ENCODE peak calls at places on chromosomes 13 and 19, in six cellular contexts. Y is astrocyte of the spinal cord, R is A549, Q is fibroblast of lung, I is MCF 10A, P is heart right ventricle. T is an unnamed sample.

GRCh38 chr19:30518965-30519606 is 146.9 kb downstream of the ZNF536 start:
- DNase-seq in I (no peak), Q (no peak), R (no peak), P (no peak), Y (no peak), T (no peak)

GRCh38 chr19:18788782-18789421 is 2.2 kb downstream of the COMP start:
- DNase-seq in I (no peak), R (no peak), Q (no peak), P (no peak), Y (no peak), T (no peak)

GRCh38 chr13:41956272-41956671 is 4.6 kb downstream of the VWA8 start:
- DNase-seq in I (no peak), Y (no peak), Q (no peak), R (no peak), P (no peak), T (no peak)

GRCh38 chr19:15871570-15871969 is 26.3 kb downstream of the CYP4F2 start:
- DNase-seq in I (no peak), Y (no peak), Q (no peak), P (no peak), R (no peak), T (no peak)

GRCh38 chr19:36997152-36997842 is 80.9 kb upstream of the ZNF420 start:
- DNase-seq in Y (no peak), P (no peak), I (no peak), Q (no peak), R (no peak), T (no peak)

GRCh38 chr13:26539738-26540292 is 17.7 kb upstream of the WASF3 start:
- DNase-seq in P (no peak), I (no peak), R (no peak), Y (no peak), Q (no peak), T (no peak)

GRCh38 chr13:43473437-43473836 is 313.3 kb downstream of the ENOX1 start:
- DNase-seq in Q (no peak), Y (no peak), R (no peak), I (no peak), P (peak; percentile 19), T (no peak)

GRCh38 chr13:41313659-41314197 is 2.7 kb downstream of the NAA16 start:
- DNase-seq in R (no peak), P (no peak), Y (no peak), I (no peak), Q (no peak), T (no peak)

DNA sequence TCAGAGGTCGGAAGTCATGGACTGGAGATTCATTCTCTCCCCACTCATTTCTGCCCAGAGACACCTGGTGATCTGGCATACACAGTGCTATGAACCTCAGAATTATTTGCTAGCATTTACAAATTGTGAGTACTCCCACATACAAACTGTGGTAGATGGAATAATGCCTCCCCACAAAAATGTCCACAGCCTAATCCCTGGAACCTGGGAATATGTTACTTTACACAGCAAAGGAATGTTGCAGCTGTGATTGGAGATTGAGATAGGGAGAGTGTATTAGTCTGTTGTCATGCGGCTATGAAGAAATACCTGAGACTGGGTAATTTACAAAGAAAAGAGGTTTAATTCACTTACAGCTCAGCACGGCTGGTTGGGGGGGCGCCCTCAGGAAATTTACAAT is 3.1 kb upstream of the UQCRFS1 start:
- DNase-seq in Y (no peak), I (no peak), P (no peak), Q (no peak), R (no peak), T (no peak)
- TF ChIP-seq CTCF in Y (no peak), I (no peak), P (no peak), Q (no peak), R (no peak), T (no peak)

DNA sequence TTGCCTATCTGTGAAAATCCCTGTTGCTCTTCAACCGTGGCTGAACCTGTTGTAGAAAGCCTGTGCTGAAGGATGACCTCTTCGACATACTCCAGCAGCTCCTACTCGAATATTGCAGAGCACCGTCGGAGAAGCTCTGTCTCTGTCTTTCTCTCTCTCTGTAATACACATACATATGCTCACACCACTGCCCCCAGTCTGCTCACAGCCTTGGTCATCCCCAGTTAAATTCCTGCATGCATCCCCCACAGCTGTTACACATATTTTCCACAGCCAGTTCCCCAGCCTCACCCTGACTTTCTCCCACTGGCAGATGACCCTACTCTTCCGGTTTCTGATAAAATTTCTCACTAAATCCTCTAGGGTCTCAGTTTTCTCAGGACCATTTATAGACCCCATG is 204.3 kb upstream of the ARGLU1 start:
- DNase-seq in Y (no peak), P (no peak), R (no peak), I (no peak), Q (no peak), T (no peak)
- TF ChIP-seq CTCF in Y (no peak), P (no peak), R (no peak), I (no peak), Q (no peak), T (no peak)

GRCh38 chr19:2199215-2199614 is 35.5 kb downstream of the DOT1L start:
- DNase-seq in Y (no peak), P (no peak), R (peak; percentile 23), I (no peak), Q (no peak), T (no peak)
- TF ChIP-seq CTCF in Y (peak; percentile 38), P (peak; percentile 14), R (no peak), I (no peak), Q (no peak), T (peak; percentile 63)

DNA sequence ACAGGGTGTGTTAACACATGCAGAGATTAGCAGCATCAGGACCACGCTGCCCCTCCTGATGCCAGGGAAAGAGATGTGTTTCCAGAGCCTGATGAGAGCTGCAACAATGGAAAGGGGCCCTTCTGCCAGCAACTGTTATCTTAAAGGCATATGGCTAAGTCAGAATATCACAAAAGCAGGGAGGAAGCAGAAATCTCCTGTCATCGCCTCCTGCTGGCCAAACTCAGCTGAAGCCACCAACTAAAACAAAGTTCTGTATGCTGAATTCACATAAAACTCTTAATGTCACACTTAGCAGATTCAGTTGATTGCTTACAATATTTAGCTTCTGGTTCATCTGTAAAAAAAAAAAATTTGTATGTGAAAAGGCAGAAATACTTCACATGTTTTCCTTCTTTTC is 178.2 kb downstream of the GPC5 start:
- DNase-seq in R (peak; percentile 3), I (peak; percentile 5), Q (no peak), Y (no peak), P (no peak), T (no peak)
- TF ChIP-seq CTCF in R (no peak), I (no peak), Q (no peak), Y (peak; percentile 14), P (no peak), T (peak; percentile 67)

GRCh38 chr19:5134683-5135082 is 165.8 kb downstream of the KDM4B start:
- DNase-seq in Q (no peak), I (no peak), Y (no peak), R (no peak), P (no peak), T (no peak)

GRCh38 chr19:5136060-5136855 is 167.3 kb downstream of the KDM4B start:
- DNase-seq in Q (no peak), I (no peak), P (no peak), Y (no peak), R (no peak), T (no peak)

GRCh38 chr19:5138606-5139594 is 170.0 kb downstream of the KDM4B start:
- DNase-seq in Y (peak; percentile 87), Q (peak; percentile 92), P (peak; percentile 62), I (peak; percentile 77), R (no peak), T (no peak)

GRCh38 chr19:5137114-5137513 is 168.2 kb downstream of the KDM4B start:
- DNase-seq in R (no peak), P (no peak), I (no peak), Q (no peak), Y (no peak), T (no peak)

GRCh38 chr19:5137571-5138124 is 168.7 kb downstream of the KDM4B start:
- DNase-seq in Y (no peak), I (no peak), R (no peak), P (no peak), Q (no peak), T (no peak)
- TF ChIP-seq CTCF in Y (peak; percentile 39), I (no peak), R (no peak), P (no peak), Q (no peak), T (peak; percentile 63)

GRCh38 chr13:112207124-112207523 is 140.2 kb downstream of the SOX1 start:
- DNase-seq in I (no peak), R (no peak), Y (no peak), Q (no peak), P (no peak), T (no peak)

GRCh38 chr13:112208656-112209055 is 141.7 kb downstream of the SOX1 start:
- DNase-seq in P (no peak), Y (no peak), R (no peak), Q (no peak), I (no peak), T (no peak)

GRCh38 chr13:112209731-112210130 is 142.8 kb downstream of the SOX1 start:
- DNase-seq in Q (no peak), I (no peak), P (no peak), Y (no peak), R (no peak), T (no peak)

GRCh38 chr13:112210401-112210800 is 143.5 kb downstream of the SOX1 start:
- DNase-seq in Q (no peak), R (no peak), Y (no peak), I (no peak), P (no peak), T (no peak)

GRCh38 chr13:112209266-112209665 is 142.3 kb downstream of the SOX1 start:
- DNase-seq in Y (no peak), Q (no peak), I (no peak), P (no peak), R (no peak), T (no peak)
- TF ChIP-seq CTCF in Y (no peak), Q (no peak), I (no peak), P (no peak), R (no peak), T (no peak)

GRCh38 chr19:31821346-31821745 is 472.1 kb upstream of the TSHZ3 start:
- DNase-seq in P (no peak), Y (no peak), R (no peak), Q (peak; percentile 3), I (no peak), T (no peak)

GRCh38 chr19:31818740-31819228 is 469.5 kb upstream of the TSHZ3 start:
- DNase-seq in Y (no peak), R (no peak), Q (no peak), I (no peak), P (no peak), T (no peak)

GRCh38 chr19:31825134-31826094 is 476.2 kb upstream of the TSHZ3 start:
- DNase-seq in P (no peak), Q (no peak), R (no peak), I (no peak), Y (no peak), T (no peak)

GRCh38 chr19:31819837-31820236 is 470.6 kb upstream of the TSHZ3 start:
- DNase-seq in I (no peak), P (no peak), Y (no peak), R (no peak), Q (no peak), T (no peak)
- TF ChIP-seq CTCF in I (no peak), P (no peak), Y (no peak), R (no peak), Q (no peak), T (no peak)

T was measured in type B pancreatic cell.